ENCODE peak calls at places on chromosomes 3 and 15, in five cellular contexts. One of them, this sample, is unnamed. For H3K9me3 and H3K4me1, the result is how much of the 10 kb centered on the place peaks cover.

GRCh38 chr15:61994216-61994615 is 66.0 kb downstream of the VPS13C start:
- DNase-seq in heart left ventricle: no peak
- DNase-seq in psoas muscle: no peak
- DNase-seq in body of pancreas: no peak
- DNase-seq in ovary: no peak
- DNase-seq in this sample: no peak

GRCh38 chr3:114449271-114450007 is 155.6 kb downstream of the TIGIT start:
- DNase-seq in heart left ventricle: no peak
- DNase-seq in psoas muscle: no peak
- DNase-seq in body of pancreas: no peak
- DNase-seq in ovary: no peak
- DNase-seq in this sample: no peak

GRCh38 chr3:193978446-193978845 is 157.5 kb upstream of the HES1 start:
- DNase-seq in heart left ventricle: no peak
- DNase-seq in psoas muscle: no peak
- DNase-seq in body of pancreas: no peak
- DNase-seq in ovary: no peak
- DNase-seq in this sample: no peak

GRCh38 chr3:117589454-117589853 is 879.9 kb downstream of the TUSC7 start:
- DNase-seq in heart left ventricle: no peak
- DNase-seq in psoas muscle: no peak
- DNase-seq in body of pancreas: no peak
- DNase-seq in ovary: no peak
- DNase-seq in this sample: no peak

GRCh38 chr15:66748320-66748779 is 46.3 kb downstream of the SMAD6 start:
- DNase-seq in heart left ventricle: no peak
- DNase-seq in psoas muscle: no peak
- DNase-seq in body of pancreas: no peak
- DNase-seq in ovary: no peak
- DNase-seq in this sample: no peak

GRCh38 chr3:36124118-36124796 is 256.0 kb upstream of the STAC start:
- DNase-seq in heart left ventricle: no peak
- DNase-seq in psoas muscle: no peak
- DNase-seq in body of pancreas: no peak
- DNase-seq in ovary: no peak
- DNase-seq in this sample: no peak

GRCh38 chr3:73175698-73176097 is 114.2 kb downstream of the EBLN2 start:
- DNase-seq in heart left ventricle: no peak
- DNase-seq in psoas muscle: no peak
- DNase-seq in body of pancreas: no peak
- DNase-seq in ovary: no peak
- DNase-seq in this sample: no peak

GRCh38 chr3:196624008-196624790 is 15.3 kb upstream of the NRROS start:
- DNase-seq in heart left ventricle: no peak
- DNase-seq in psoas muscle: no peak
- DNase-seq in body of pancreas: peak
- DNase-seq in ovary: no peak
- DNase-seq in this sample: no peak

GRCh38 chr15:58931985-58932384 is 1.5 kb downstream of the SLTM start:
- DNase-seq in heart left ventricle: no peak
- DNase-seq in psoas muscle: no peak
- DNase-seq in body of pancreas: peak
- DNase-seq in ovary: no peak
- DNase-seq in this sample: no peak

GRCh38 chr3:145857956-145858355 is 303.0 kb downstream of the PLOD2 start:
- DNase-seq in heart left ventricle: no peak
- DNase-seq in psoas muscle: no peak
- DNase-seq in body of pancreas: no peak
- DNase-seq in ovary: no peak
- DNase-seq in this sample: no peak

GRCh38 chr15:61750271-61751084 is 309.8 kb downstream of the VPS13C start:
- DNase-seq in heart left ventricle: no peak
- DNase-seq in psoas muscle: no peak
- DNase-seq in body of pancreas: peak
- DNase-seq in ovary: no peak
- DNase-seq in this sample: no peak

GRCh38 chr3:52345521-52346110 is 29.5 kb downstream of the DNAH1 start:
- DNase-seq in heart left ventricle: no peak
- DNase-seq in psoas muscle: no peak
- DNase-seq in body of pancreas: no peak
- DNase-seq in ovary: no peak
- DNase-seq in this sample: no peak

GRCh38 chr3:54069961-54070360 is 52.4 kb upstream of the CACNA2D3 start:
- DNase-seq in heart left ventricle: no peak
- DNase-seq in psoas muscle: no peak
- DNase-seq in body of pancreas: no peak
- DNase-seq in ovary: no peak
- DNase-seq in this sample: no peak

GRCh38 chr15:73907018-73907394 is 19.3 kb upstream of the LOXL1 start:
- DNase-seq in heart left ventricle: no peak
- DNase-seq in psoas muscle: no peak
- DNase-seq in body of pancreas: no peak
- DNase-seq in ovary: no peak
- DNase-seq in this sample: no peak

GRCh38 chr3:196631655-196632032 is 7.8 kb upstream of the NRROS start:
- DNase-seq in heart left ventricle: no peak
- DNase-seq in psoas muscle: no peak
- DNase-seq in body of pancreas: no peak
- DNase-seq in ovary: no peak
- DNase-seq in this sample: no peak

GRCh38 chr15:82951472-82952155 is 906 bp downstream of the HOMER2 start:
- DNase-seq in heart left ventricle: no peak
- DNase-seq in psoas muscle: no peak
- DNase-seq in body of pancreas: peak
- DNase-seq in ovary: no peak
- DNase-seq in this sample: no peak

GRCh38 chr15:25739687-25740121 is 123.4 kb downstream of the ATP10A start:
- DNase-seq in heart left ventricle: no peak
- DNase-seq in psoas muscle: no peak
- DNase-seq in body of pancreas: no peak
- DNase-seq in ovary: no peak
- DNase-seq in this sample: peak

GRCh38 chr3:64022451-64023186 is 675 bp downstream of the PSMD6 start:
- DNase-seq in heart left ventricle: no peak
- DNase-seq in psoas muscle: no peak
- DNase-seq in body of pancreas: peak
- DNase-seq in ovary: no peak
- DNase-seq in this sample: no peak

GRCh38 chr3:25910997-25911396 is 121.1 kb downstream of the OXSM start:
- DNase-seq in heart left ventricle: no peak
- DNase-seq in psoas muscle: no peak
- DNase-seq in body of pancreas: peak
- DNase-seq in ovary: no peak
- DNase-seq in this sample: no peak

GRCh38 chr3:116000315-116000714 is 377.0 kb downstream of the GAP43 start:
- DNase-seq in heart left ventricle: peak
- DNase-seq in psoas muscle: no peak
- DNase-seq in body of pancreas: peak
- DNase-seq in ovary: no peak
- DNase-seq in this sample: no peak

GRCh38 chr3:157533298-157533870 is 30.2 kb upstream of the VEPH1 start:
- DNase-seq in heart left ventricle: no peak
- DNase-seq in psoas muscle: no peak
- DNase-seq in body of pancreas: no peak
- DNase-seq in ovary: no peak
- DNase-seq in this sample: no peak

GRCh38 chr3:45693941-45694521 is 4.8 kb downstream of the SACM1L start:
- DNase-seq in heart left ventricle: no peak
- DNase-seq in psoas muscle: no peak
- DNase-seq in body of pancreas: no peak
- DNase-seq in ovary: no peak
- DNase-seq in this sample: no peak

GRCh38 chr15:72306211-72306785 is 13.7 kb downstream of the CELF6 start:
- DNase-seq in heart left ventricle: no peak
- DNase-seq in psoas muscle: no peak
- DNase-seq in body of pancreas: peak
- DNase-seq in ovary: no peak
- DNase-seq in this sample: peak

GRCh38 chr3:114848643-114849350 is 298.3 kb downstream of the ZBTB20 start:
- DNase-seq in heart left ventricle: no peak
- DNase-seq in psoas muscle: no peak
- DNase-seq in body of pancreas: peak
- DNase-seq in ovary: no peak
- DNase-seq in this sample: no peak

GRCh38 chr15:61275901-61276300 is 46.8 kb upstream of the RORA start:
- DNase-seq in heart left ventricle: no peak
- DNase-seq in psoas muscle: no peak
- DNase-seq in body of pancreas: peak
- DNase-seq in ovary: no peak
- DNase-seq in this sample: no peak

GRCh38 chr15:40151991-40152390 is 8.9 kb upstream of the BUB1B start:
- DNase-seq in heart left ventricle: no peak
- DNase-seq in psoas muscle: no peak
- DNase-seq in body of pancreas: no peak
- DNase-seq in ovary: no peak
- DNase-seq in this sample: no peak

GRCh38 chr3:43753743-43754142 is 63.0 kb downstream of the ABHD5 start:
- DNase-seq in heart left ventricle: no peak
- DNase-seq in psoas muscle: no peak
- DNase-seq in body of pancreas: no peak
- DNase-seq in ovary: no peak
- DNase-seq in this sample: no peak

GRCh38 chr3:113018461-113019181 is 27.8 kb downstream of the GTPBP8 start:
- DNase-seq in heart left ventricle: no peak
- DNase-seq in psoas muscle: no peak
- DNase-seq in body of pancreas: peak
- DNase-seq in ovary: no peak
- DNase-seq in this sample: no peak

GRCh38 chr3:43076857-43077256 is 29.0 kb downstream of the POMGNT2 start:
- DNase-seq in heart left ventricle: no peak
- DNase-seq in psoas muscle: no peak
- DNase-seq in body of pancreas: no peak
- DNase-seq in ovary: peak
- DNase-seq in this sample: peak

GRCh38 chr3:117681619-117682018 is 972.0 kb downstream of the TUSC7 start:
- DNase-seq in heart left ventricle: no peak
- DNase-seq in psoas muscle: no peak
- DNase-seq in body of pancreas: no peak
- DNase-seq in ovary: no peak
- DNase-seq in this sample: no peak

GRCh38 chr15:43009206-43009605 is 88.6 kb upstream of the TTBK2 start:
- DNase-seq in heart left ventricle: no peak
- DNase-seq in psoas muscle: no peak
- DNase-seq in body of pancreas: no peak
- DNase-seq in ovary: no peak
- DNase-seq in this sample: no peak

GRCh38 chr15:43008150-43008549 is 87.6 kb upstream of the TTBK2 start:
- DNase-seq in heart left ventricle: no peak
- DNase-seq in psoas muscle: no peak
- DNase-seq in body of pancreas: no peak
- DNase-seq in ovary: no peak
- DNase-seq in this sample: no peak

GRCh38 chr15:43007551-43007950 is 87.0 kb upstream of the TTBK2 start:
- DNase-seq in heart left ventricle: no peak
- DNase-seq in psoas muscle: no peak
- DNase-seq in body of pancreas: no peak
- DNase-seq in ovary: no peak
- DNase-seq in this sample: no peak

GRCh38 chr15:43006991-43007390 is 86.4 kb upstream of the TTBK2 start:
- DNase-seq in heart left ventricle: no peak
- DNase-seq in psoas muscle: no peak
- DNase-seq in body of pancreas: no peak
- DNase-seq in ovary: no peak
- DNase-seq in this sample: no peak
- H3K9me3 ChIP-seq in heart left ventricle: under half
- H3K9me3 ChIP-seq in psoas muscle: under half
- H3K9me3 ChIP-seq in body of pancreas: under half
- H3K9me3 ChIP-seq in ovary: under half
- H3K9me3 ChIP-seq in this sample: under half

DNA sequence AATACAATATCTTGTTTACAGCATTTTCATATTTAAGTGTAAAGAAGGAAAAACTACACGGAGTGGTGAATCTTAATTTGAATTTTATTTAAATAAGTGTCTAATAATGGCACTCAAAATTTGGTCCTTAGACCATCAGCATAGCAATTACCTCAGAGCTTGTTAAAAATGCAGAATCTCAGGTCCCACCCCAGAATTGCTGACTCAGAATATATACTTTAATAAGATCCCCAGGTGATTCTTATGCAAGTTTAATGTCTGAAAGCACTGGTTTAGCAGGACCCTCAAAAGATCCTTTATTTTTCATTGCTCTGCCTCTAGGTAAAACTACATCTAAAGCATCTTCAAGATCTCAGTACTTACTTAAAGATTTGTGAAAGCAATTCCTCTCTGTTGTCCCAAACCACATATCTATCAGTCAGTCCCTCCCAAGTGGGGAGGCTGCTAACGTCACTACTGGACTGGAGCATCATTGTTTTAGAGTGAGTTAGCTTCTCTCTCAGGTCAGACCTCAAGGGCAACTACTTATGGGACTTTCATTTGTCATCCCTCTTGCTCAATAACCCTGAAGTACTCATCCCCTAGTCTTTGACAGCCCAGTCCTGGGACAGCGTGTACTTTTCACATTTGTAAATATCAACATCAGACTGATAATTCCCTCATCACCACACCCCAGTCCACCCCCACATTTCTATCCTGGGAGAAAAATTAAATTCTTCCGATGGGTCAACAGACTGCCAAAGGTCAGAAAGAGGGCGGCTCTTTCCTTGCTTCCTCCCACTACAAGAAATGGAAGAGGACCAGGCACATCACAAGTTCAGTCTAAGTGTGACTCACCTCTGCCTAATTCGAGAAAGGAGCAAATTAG is 76.7 kb downstream of the CBLB start:
- DNase-seq in heart left ventricle: peak
- DNase-seq in psoas muscle: peak
- DNase-seq in body of pancreas: peak
- DNase-seq in ovary: peak
- DNase-seq in this sample: peak
- H3K4me1 ChIP-seq in heart left ventricle: under half
- H3K4me1 ChIP-seq in psoas muscle: under half
- H3K4me1 ChIP-seq in body of pancreas: under half
- H3K4me1 ChIP-seq in ovary: under half
- H3K4me1 ChIP-seq in this sample: under half

DNA sequence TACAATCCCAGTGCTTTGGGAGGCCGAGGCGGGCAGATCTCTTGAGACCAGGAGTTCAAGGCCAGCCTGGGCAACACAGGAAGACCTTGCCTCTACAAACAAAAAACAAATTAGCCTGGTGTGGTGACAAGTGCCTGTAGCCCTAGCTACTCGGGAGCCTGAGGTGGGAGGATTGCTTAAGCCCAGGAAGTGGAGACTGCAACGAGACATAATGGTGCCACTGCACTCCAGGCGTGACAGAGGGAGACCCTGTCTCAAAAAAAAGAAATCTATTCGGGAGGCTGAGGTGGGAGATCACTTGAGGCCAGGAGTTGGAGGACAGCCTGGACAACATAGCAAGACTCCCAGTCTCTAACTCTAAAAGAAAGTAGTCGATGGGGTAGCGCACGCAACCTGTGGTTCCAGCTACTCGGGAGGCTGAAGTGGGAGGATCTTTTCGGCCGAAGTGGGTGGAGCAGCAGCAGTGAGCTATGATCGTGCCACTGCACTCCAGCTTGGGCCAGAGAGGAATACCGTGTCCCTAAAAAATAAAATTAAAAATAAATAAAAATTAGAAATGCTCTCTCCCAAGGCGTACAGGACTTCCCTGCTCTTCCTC is 775 bp downstream of the C3orf33 start:
- DNase-seq in heart left ventricle: peak
- DNase-seq in psoas muscle: peak
- DNase-seq in body of pancreas: peak
- DNase-seq in ovary: peak
- DNase-seq in this sample: peak
- H3K9me3 ChIP-seq in heart left ventricle: under half
- H3K9me3 ChIP-seq in psoas muscle: under half
- H3K9me3 ChIP-seq in body of pancreas: under half
- H3K9me3 ChIP-seq in ovary: under half
- H3K9me3 ChIP-seq in this sample: under half

GRCh38 chr3:121274411-121274810 is 271.4 kb downstream of the POLQ start:
- DNase-seq in heart left ventricle: no peak
- DNase-seq in psoas muscle: no peak
- DNase-seq in body of pancreas: no peak
- DNase-seq in ovary: no peak
- DNase-seq in this sample: no peak
- H3K4me1 ChIP-seq in heart left ventricle: under half
- H3K4me1 ChIP-seq in psoas muscle: under half
- H3K4me1 ChIP-seq in body of pancreas: under half
- H3K4me1 ChIP-seq in ovary: under half
- H3K4me1 ChIP-seq in this sample: under half